ENCODE peak calls at places on chromosomes 11 and 22, in eight cellular contexts. X is uterus, S is GM13976, O is glutamatergic neuron, N is SK-N-SH, Z is AG09309, V is HFFc6, U is neural crest cell. R is an unnamed sample.

GRCh38 chr22:29269731-29270474 is 1.8 kb downstream of the EWSR1 start:
- DNase-seq in O (no peak), S (no peak), N (no peak), Z (no peak), X (no peak), V (no peak), U (no peak), R (peak)

GRCh38 chr11:36362902-36363301 is 66.8 kb downstream of the PRR5L start:
- DNase-seq in S (no peak), N (no peak), X (no peak), V (peak), Z (peak), O (no peak), U (no peak), R (peak)

GRCh38 chr11:2428322-2428795 is 16.0 kb downstream of the TRPM5 start:
- DNase-seq in S (peak), Z (no peak), N (peak), U (peak), X (no peak), V (peak), O (peak), R (peak)

GRCh38 chr11:59822989-59823566 is 12.5 kb upstream of the MRPL16 start:
- DNase-seq in X (no peak), N (peak), V (peak), U (peak), S (peak), Z (peak), O (peak), R (peak)

GRCh38 chr11:123535401-123535800 is 105.3 kb downstream of the GRAMD1B start:
- DNase-seq in Z (no peak), V (no peak), U (no peak), O (no peak), X (no peak), S (no peak), N (no peak), R (no peak)

GRCh38 chr11:121936781-121937447 is 179.1 kb downstream of the BLID start:
- DNase-seq in U (no peak), Z (peak), S (no peak), V (peak), N (no peak), X (no peak), O (no peak), R (peak)

GRCh38 chr11:47329431-47329993 is 23.0 kb downstream of the MYBPC3 start:
- DNase-seq in V (no peak), X (no peak), Z (no peak), N (peak), U (no peak), O (peak), S (no peak), R (no peak)

GRCh38 chr11:88411265-88411664 is 73.7 kb upstream of the CTSC start:
- DNase-seq in V (peak), O (no peak), N (no peak), Z (peak), U (no peak), S (no peak), X (no peak), R (peak)

GRCh38 chr22:17366830-17367229 is 2.4 kb upstream of the CECR2 start:
- DNase-seq in O (peak), Z (no peak), U (peak), S (peak), X (peak), N (peak), V (no peak), R (no peak)

GRCh38 chr11:85595285-85595884 is 31.8 kb downstream of the DLG2 start:
- DNase-seq in N (peak), Z (peak), X (no peak), U (no peak), S (peak), O (no peak), V (peak), R (peak)

GRCh38 chr11:95084509-95084908 is 5.1 kb upstream of the ENDOD1 start:
- DNase-seq in V (no peak), S (no peak), X (no peak), O (no peak), N (no peak), U (no peak), Z (no peak), R (peak)

GRCh38 chr11:57427692-57428082 is 766 bp upstream of the SLC43A3 start:
- DNase-seq in S (no peak), N (no peak), X (peak), Z (peak), U (no peak), V (no peak), O (no peak), R (peak)

GRCh38 chr22:23180893-23181762 is 819 bp downstream of the BCR start:
- DNase-seq in N (peak), U (no peak), Z (no peak), O (peak), S (peak), X (no peak), V (no peak), R (no peak)

GRCh38 chr11:3037041-3037944 is 19.9 kb downstream of the CARS1 start:
- DNase-seq in V (peak), S (peak), X (peak), O (peak), U (peak), N (peak), Z (no peak), R (peak)

GRCh38 chr22:41521166-41521565 is 23.1 kb downstream of the POLR3H start:
- DNase-seq in N (no peak), O (no peak), V (no peak), S (no peak), Z (no peak), U (no peak), X (no peak), R (no peak)

GRCh38 chr11:123740787-123741158 is 687 bp downstream of the ZNF202 start:
- DNase-seq in X (no peak), U (no peak), S (peak), Z (no peak), O (no peak), V (no peak), N (no peak), R (peak)

GRCh38 chr11:895331-896223 is 15.0 kb downstream of the CHID1 start:
- DNase-seq in U (no peak), S (no peak), Z (no peak), X (no peak), V (no peak), N (no peak), O (no peak), R (no peak)

GRCh38 chr11:19428206-19429001 is 187.7 kb upstream of the E2F8 start:
- DNase-seq in O (no peak), V (no peak), N (no peak), U (no peak), X (no peak), Z (no peak), S (no peak), R (peak)

DNA sequence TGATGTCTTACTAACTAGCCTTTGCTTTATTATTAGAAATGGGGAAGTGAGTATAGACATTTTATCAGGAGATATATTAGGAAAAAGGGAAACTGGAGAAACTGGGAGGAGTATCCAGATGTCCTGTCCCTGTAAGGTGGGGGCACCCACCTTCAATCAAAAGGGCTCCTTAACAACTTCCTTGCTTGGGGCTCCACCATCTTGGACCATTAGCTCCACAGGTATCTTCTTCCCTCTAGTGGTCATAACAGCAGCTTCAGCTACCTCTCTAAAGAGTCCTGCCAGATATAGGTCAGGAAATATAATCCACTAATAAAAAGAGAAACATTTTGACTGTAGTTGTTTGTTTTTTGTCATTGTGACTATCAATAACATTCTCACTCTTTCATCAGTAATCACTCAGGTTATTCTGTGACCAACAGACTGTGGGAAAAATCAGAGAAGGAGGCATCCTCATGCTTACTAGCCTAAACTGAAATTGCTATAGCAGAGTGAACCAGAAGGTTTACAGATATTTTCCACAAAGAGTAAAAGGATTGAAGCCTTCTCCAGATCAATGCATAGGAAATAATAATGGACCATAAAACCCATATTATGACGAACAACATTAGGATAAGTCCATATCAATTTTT is 10.4 kb downstream of the OR51B4 start:
- DNase-seq in U (no peak), S (peak), X (no peak), Z (no peak), O (no peak), N (peak), V (peak), R (peak)
- TF ChIP-seq CTCF in U (peak), S (peak), X (no peak), Z (peak), O (peak), N (peak), V (peak), R (peak)

DNA sequence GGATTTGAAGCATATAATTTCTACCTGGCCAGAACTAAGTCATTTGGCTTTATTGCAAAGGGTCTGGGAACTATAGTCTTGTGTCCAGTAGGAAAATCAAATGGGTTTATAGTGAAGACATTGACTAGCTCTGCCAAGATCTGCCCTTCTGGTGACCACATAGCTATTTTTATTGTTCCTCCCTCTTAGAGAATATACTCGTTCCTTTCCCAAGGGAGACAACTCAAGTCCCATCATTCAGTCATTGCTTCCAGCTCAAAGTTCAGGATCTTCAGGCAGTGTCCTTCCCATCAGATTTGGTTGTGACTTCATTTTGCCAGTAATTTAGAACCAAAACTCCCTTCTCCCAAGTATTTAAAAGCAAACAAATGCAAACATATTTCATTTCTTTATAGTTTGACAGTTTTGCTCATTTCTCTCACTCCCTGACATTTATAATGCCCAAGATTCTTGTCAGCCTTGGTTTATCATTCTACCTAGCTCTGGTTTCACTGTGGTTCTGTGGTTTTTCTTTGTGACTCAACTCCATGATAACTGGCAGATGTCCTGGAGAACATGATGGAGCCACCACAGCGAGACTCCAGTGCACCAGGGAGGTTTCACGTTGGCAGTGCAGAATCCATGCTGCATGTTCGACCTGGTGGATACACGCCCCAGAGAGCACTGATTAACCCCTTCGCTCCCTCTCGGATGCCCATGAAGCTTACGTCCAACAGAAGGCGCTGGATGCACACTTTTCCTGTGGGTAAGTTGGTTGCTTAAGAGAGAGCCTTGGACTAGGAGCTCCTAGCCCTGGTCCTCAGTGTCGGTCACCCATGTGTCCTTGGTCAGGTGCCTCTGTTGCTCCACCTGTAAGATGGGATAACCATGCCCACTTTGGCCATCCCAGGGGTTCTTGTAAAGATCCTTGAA is 64.9 kb downstream of the DEPDC5 start:
- DNase-seq in S (no peak), O (no peak), X (no peak), Z (no peak), N (no peak), U (no peak), V (peak), R (peak)
- TF ChIP-seq CTCF in S (no peak), O (no peak), X (no peak), Z (peak), N (no peak), U (no peak), V (no peak), R (peak)

GRCh38 chr11:119055901-119056300 is 1.1 kb downstream of the HYOU1 start:
- DNase-seq in Z (no peak), X (no peak), S (no peak), V (peak), N (peak), U (no peak), O (no peak), R (peak)
- TF ChIP-seq CTCF in Z (peak), X (no peak), S (no peak), V (peak), N (peak), U (no peak), O (no peak), R (peak)

DNA sequence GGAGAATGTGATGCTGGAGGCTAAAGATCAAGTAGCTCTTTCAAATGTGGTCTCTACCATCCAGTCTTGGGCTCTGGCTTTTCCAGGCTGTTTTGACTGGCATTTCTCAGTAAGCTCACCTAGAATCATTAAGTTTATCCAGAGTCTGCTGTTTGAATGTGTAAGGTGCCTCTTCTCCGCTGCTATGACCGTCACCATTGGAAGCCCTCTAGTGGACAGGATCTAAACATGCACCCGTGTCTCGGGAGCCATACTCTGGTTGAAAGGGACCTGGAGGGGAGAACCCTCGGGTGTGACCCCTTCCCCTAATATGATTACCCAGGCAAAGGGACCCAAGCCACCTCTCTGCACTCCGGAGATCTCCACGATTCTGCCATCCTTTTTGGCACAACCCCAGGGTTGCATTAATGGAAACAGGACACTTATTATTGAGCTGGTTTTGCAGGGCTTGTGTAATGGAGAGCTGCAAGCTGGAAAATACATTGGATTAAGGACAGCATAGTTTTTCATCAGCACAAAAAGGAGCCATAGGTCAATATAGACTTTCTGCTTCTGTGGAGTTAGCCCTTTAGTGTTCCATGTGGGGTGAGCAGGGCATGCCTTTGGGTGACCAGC is 191.0 kb upstream of the LARGE1 start:
- DNase-seq in Z (no peak), X (peak), O (peak), N (peak), U (peak), S (peak), V (no peak), R (peak)
- TF ChIP-seq CTCF in Z (peak), X (peak), O (peak), N (peak), U (peak), S (peak), V (peak), R (peak)